ENCODE peak calls at places on chromosomes 2 and 18, in five cellular contexts. One of them, this sample, is unnamed.
A peak's percentile ranks its signal among the peaks of the same experiment; 100 is the strongest.

GRCh38 chr2:12921321-12921720 is 204.6 kb downstream of the TRIB2 start:
- DNase-seq in neural crest cell: no peak
- DNase-seq in heart right ventricle: no peak
- DNase-seq in Calu3: no peak
- DNase-seq in neural progenitor cell: no peak
- DNase-seq in this sample: no peak

GRCh38 chr18:57077786-57078552 is 68.9 kb upstream of the BOD1L2 start:
- DNase-seq in neural crest cell: no peak
- DNase-seq in heart right ventricle: no peak
- DNase-seq in Calu3: no peak
- DNase-seq in neural progenitor cell: no peak
- DNase-seq in this sample: no peak

GRCh38 chr2:105929506-105929905 is 184.8 kb downstream of the NCK2 start:
- DNase-seq in neural crest cell: no peak
- DNase-seq in heart right ventricle: no peak
- DNase-seq in Calu3: no peak
- DNase-seq in neural progenitor cell: no peak
- DNase-seq in this sample: no peak

GRCh38 chr2:38554973-38555595 is 47.6 kb downstream of the HNRNPLL start:
- DNase-seq in neural crest cell: no peak
- DNase-seq in heart right ventricle: no peak
- DNase-seq in Calu3: no peak
- DNase-seq in neural progenitor cell: no peak
- DNase-seq in this sample: no peak

GRCh38 chr2:205527801-205528200 is 154.5 kb upstream of the NRP2 start:
- DNase-seq in neural crest cell: no peak
- DNase-seq in heart right ventricle: no peak
- DNase-seq in Calu3: no peak
- DNase-seq in neural progenitor cell: no peak
- DNase-seq in this sample: no peak

GRCh38 chr2:32788106-32788505 is 158.6 kb upstream of the LTBP1 start:
- DNase-seq in neural crest cell: no peak
- DNase-seq in heart right ventricle: no peak
- DNase-seq in Calu3: no peak
- DNase-seq in neural progenitor cell: no peak
- DNase-seq in this sample: no peak

GRCh38 chr2:215270118-215270451 is 41.8 kb upstream of the ATIC start:
- DNase-seq in neural crest cell: no peak
- DNase-seq in heart right ventricle: no peak
- DNase-seq in Calu3: no peak
- DNase-seq in neural progenitor cell: no peak
- DNase-seq in this sample: no peak

GRCh38 chr2:230691005-230691647 is 21.5 kb upstream of the CAB39 start:
- DNase-seq in neural crest cell: no peak
- DNase-seq in heart right ventricle: no peak
- DNase-seq in Calu3: peak; percentile 64
- DNase-seq in neural progenitor cell: no peak
- DNase-seq in this sample: no peak

GRCh38 chr18:36704656-36705055 is 124.1 kb downstream of the TPGS2 start:
- DNase-seq in neural crest cell: no peak
- DNase-seq in heart right ventricle: no peak
- DNase-seq in Calu3: no peak
- DNase-seq in neural progenitor cell: no peak
- DNase-seq in this sample: no peak

GRCh38 chr18:49368161-49368875 is 92.1 kb downstream of the DYM start:
- DNase-seq in neural crest cell: no peak
- DNase-seq in heart right ventricle: no peak
- DNase-seq in Calu3: peak; percentile 2
- DNase-seq in neural progenitor cell: no peak
- DNase-seq in this sample: no peak

GRCh38 chr18:54444309-54444914 is 86.7 kb downstream of the C18orf54 start:
- DNase-seq in neural crest cell: peak; percentile 57
- DNase-seq in heart right ventricle: peak; percentile 19
- DNase-seq in Calu3: peak; percentile 72
- DNase-seq in neural progenitor cell: peak; percentile 76
- DNase-seq in this sample: peak; percentile 61

GRCh38 chr2:161710131-161710915 is 86.1 kb downstream of the SLC4A10 start:
- DNase-seq in neural crest cell: no peak
- DNase-seq in heart right ventricle: no peak
- DNase-seq in Calu3: no peak
- DNase-seq in neural progenitor cell: no peak
- DNase-seq in this sample: no peak

GRCh38 chr2:20519309-20519708 is 72.4 kb downstream of the RHOB start:
- DNase-seq in neural crest cell: no peak
- DNase-seq in heart right ventricle: no peak
- DNase-seq in Calu3: no peak
- DNase-seq in neural progenitor cell: no peak
- DNase-seq in this sample: no peak

GRCh38 chr2:147325955-147326354 is 518.9 kb upstream of the ACVR2A start:
- DNase-seq in neural crest cell: no peak
- DNase-seq in heart right ventricle: no peak
- DNase-seq in Calu3: no peak
- DNase-seq in neural progenitor cell: no peak
- DNase-seq in this sample: no peak

GRCh38 chr2:147327636-147328035 is 517.2 kb upstream of the ACVR2A start:
- DNase-seq in neural crest cell: no peak
- DNase-seq in heart right ventricle: no peak
- DNase-seq in Calu3: no peak
- DNase-seq in neural progenitor cell: no peak
- DNase-seq in this sample: no peak

GRCh38 chr2:147330925-147331324 is 513.9 kb upstream of the ACVR2A start:
- DNase-seq in neural crest cell: no peak
- DNase-seq in heart right ventricle: no peak
- DNase-seq in Calu3: no peak
- DNase-seq in neural progenitor cell: no peak
- DNase-seq in this sample: no peak

DNA sequence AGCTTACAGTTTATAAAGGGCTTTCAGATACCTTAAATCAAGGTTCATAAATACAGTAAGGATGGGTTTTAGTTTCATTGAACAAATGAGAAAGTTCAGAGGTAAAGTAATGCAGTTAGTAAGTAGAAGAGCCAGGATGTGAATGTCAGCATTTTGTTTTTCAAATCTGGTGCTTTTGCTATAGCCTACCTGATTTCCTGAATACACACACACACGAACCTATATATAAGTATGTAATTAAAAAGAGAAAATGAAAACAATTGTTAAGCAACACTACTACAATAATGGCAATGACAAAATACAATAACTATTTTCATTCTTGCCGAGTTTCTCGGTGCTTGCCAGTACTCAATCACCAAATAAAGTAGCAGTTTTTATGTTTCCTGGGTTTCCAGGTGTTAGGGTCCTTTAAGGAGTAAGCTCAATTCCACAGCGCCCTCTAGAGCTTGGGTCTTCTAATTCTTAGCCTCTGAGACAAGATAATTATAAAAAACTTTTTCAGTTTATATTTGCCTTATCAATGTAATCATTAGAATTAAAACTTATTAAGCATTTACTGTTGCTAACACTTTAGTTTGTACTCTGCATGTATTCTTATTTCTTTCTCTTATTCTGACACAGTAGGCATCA is 512.9 kb upstream of the ACVR2A start:
- DNase-seq in neural crest cell: no peak
- DNase-seq in heart right ventricle: no peak
- DNase-seq in Calu3: peak; percentile 53
- DNase-seq in neural progenitor cell: peak; percentile 73
- DNase-seq in this sample: no peak
- TF ChIP-seq CTCF in neural crest cell: peak; percentile 67
- TF ChIP-seq CTCF in heart right ventricle: no peak
- TF ChIP-seq CTCF in Calu3: peak; percentile 34
- TF ChIP-seq CTCF in neural progenitor cell: peak; percentile 80
- TF ChIP-seq CTCF in this sample: peak; percentile 51

GRCh38 chr18:46462523-46462922 is 194.5 kb downstream of the LOXHD1 start:
- DNase-seq in neural crest cell: no peak
- DNase-seq in heart right ventricle: no peak
- DNase-seq in Calu3: no peak
- DNase-seq in neural progenitor cell: peak; percentile 28
- DNase-seq in this sample: peak; percentile 40

GRCh38 chr18:46466236-46467160 is 190.5 kb downstream of the LOXHD1 start:
- DNase-seq in neural crest cell: no peak
- DNase-seq in heart right ventricle: no peak
- DNase-seq in Calu3: no peak
- DNase-seq in neural progenitor cell: peak; percentile 81
- DNase-seq in this sample: no peak

GRCh38 chr18:46468431-46469180 is 188.4 kb downstream of the LOXHD1 start:
- DNase-seq in neural crest cell: no peak
- DNase-seq in heart right ventricle: no peak
- DNase-seq in Calu3: no peak
- DNase-seq in neural progenitor cell: no peak
- DNase-seq in this sample: no peak

GRCh38 chr18:46461993-46462392 is 195.0 kb downstream of the LOXHD1 start:
- DNase-seq in neural crest cell: no peak
- DNase-seq in heart right ventricle: no peak
- DNase-seq in Calu3: no peak
- DNase-seq in neural progenitor cell: no peak
- DNase-seq in this sample: no peak

DNA sequence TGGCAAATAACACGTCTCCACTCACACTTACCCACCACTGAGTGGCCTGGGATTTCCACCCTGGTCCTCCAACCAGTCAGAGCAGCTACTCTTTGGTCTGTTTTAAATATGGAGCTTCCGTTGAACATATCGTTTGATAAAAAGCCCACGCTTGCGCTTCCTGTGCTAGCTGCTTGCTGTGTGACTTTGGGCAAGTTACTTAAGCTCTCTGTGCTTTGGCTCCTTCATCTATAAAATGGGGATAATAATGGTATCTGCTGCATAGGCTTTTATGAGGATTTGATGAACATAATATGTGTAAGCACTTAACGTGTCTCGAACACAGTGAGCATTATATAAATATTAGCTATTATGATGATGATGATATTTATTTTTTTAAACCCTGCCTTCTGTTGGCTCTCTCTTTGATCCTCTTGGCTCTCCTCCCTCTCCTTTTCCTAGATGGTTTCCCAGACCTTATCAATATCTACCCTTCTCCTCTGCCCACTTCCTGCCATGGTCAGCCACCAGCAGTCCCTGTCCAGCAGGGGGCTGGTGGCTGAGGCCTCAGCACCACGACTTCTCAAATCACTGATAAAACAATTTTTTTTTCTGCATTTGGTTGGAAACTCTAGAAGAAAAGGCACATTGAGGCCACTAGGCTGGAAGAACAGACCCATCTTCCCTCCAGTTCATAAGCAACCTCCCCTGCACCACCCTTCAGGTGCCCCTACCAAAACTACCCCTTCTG is 191.9 kb downstream of the LOXHD1 start:
- DNase-seq in neural crest cell: no peak
- DNase-seq in heart right ventricle: no peak
- DNase-seq in Calu3: peak; percentile 12
- DNase-seq in neural progenitor cell: no peak
- DNase-seq in this sample: no peak
- TF ChIP-seq CTCF in neural crest cell: peak; percentile 57
- TF ChIP-seq CTCF in heart right ventricle: no peak
- TF ChIP-seq CTCF in Calu3: peak; percentile 34
- TF ChIP-seq CTCF in neural progenitor cell: peak; percentile 42
- TF ChIP-seq CTCF in this sample: peak; percentile 52

DNA sequence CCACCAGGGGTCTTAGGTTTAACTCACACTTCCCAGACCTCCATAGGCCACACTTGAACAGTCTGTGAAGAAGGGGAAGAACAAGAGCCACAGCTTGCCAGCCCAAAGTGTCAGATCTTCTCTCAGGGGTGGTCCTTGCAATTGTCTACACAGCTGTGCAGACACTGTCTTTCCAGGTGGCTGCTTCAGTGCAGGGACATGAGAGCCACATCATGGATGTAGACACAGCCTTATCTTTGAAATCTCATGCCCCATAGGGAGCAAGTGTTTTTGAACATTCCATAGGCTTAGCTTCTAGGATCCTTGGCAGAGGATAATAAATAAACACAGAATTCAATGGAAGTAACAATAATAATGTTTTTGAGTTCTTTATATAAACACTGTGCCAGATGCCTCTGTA is 6.7 kb downstream of the ZNF407 start:
- DNase-seq in neural crest cell: no peak
- DNase-seq in heart right ventricle: no peak
- DNase-seq in Calu3: no peak
- DNase-seq in neural progenitor cell: no peak
- DNase-seq in this sample: no peak
- TF ChIP-seq CTCF in neural crest cell: no peak
- TF ChIP-seq CTCF in heart right ventricle: no peak
- TF ChIP-seq CTCF in Calu3: no peak
- TF ChIP-seq CTCF in neural progenitor cell: no peak
- TF ChIP-seq CTCF in this sample: no peak

GRCh38 chr2:17148298-17149228 is 369.7 kb downstream of the RAD51AP2 start:
- DNase-seq in neural crest cell: peak; percentile 9
- DNase-seq in heart right ventricle: no peak
- DNase-seq in Calu3: no peak
- DNase-seq in neural progenitor cell: peak; percentile 63
- DNase-seq in this sample: peak; percentile 41
- TF ChIP-seq CTCF in neural crest cell: peak; percentile 55
- TF ChIP-seq CTCF in heart right ventricle: peak; percentile 15
- TF ChIP-seq CTCF in Calu3: no peak
- TF ChIP-seq CTCF in neural progenitor cell: peak; percentile 69
- TF ChIP-seq CTCF in this sample: no peak

This sample was measured in glutamatergic neuron.